ENCODE peak calls at places on chromosomes 12 and 14, in seven cellular contexts. O is uterus, J is sigmoid colon, A is stomach, Z is neural progenitor cell, Y is IMR-90, W is psoas muscle. N is an unnamed sample. For H3K4me1, the result is how much of the 10 kb centered on the place peaks cover.

GRCh38 chr14:105857223-105857815 is 330.9 kb downstream of the TMEM121 start:
- DNase-seq in J (peak), Y (no peak), W (no peak), Z (no peak), A (no peak), O (no peak), N (no peak)

GRCh38 chr14:61524211-61524806 is 171.0 kb upstream of the HIF1A start:
- DNase-seq in O (no peak), Z (no peak), Y (peak), W (no peak), J (no peak), A (no peak), N (peak)

GRCh38 chr14:20454359-20454644 is 310 bp downstream of the OSGEP start:
- DNase-seq in O (no peak), Y (peak), Z (no peak), A (peak), W (no peak), J (no peak), N (no peak)

GRCh38 chr12:110848524-110848923 is 1.7 kb downstream of the CCDC63 start:
- DNase-seq in Z (no peak), J (no peak), W (no peak), A (no peak), Y (no peak), O (no peak), N (no peak)

GRCh38 chr14:75487155-75487671 is 35.1 kb upstream of the BATF start:
- DNase-seq in A (no peak), J (no peak), O (no peak), W (no peak), Z (no peak), Y (no peak), N (no peak)

GRCh38 chr12:41512531-41512930 is 324.4 kb downstream of the PDZRN4 start:
- DNase-seq in W (no peak), A (no peak), J (no peak), Z (no peak), Y (no peak), O (no peak), N (no peak)

GRCh38 chr12:124744659-124745467 is 118.8 kb downstream of the SCARB1 start:
- DNase-seq in J (no peak), Y (no peak), A (no peak), Z (no peak), W (no peak), O (no peak), N (peak)

GRCh38 chr14:101363261-101363555 is 198.1 kb upstream of the DIO3 start:
- DNase-seq in A (no peak), W (no peak), O (no peak), Y (no peak), J (no peak), Z (no peak), N (no peak)

GRCh38 chr12:19234171-19234704 is 104.7 kb downstream of the PLEKHA5 start:
- DNase-seq in W (no peak), Y (peak), Z (no peak), J (no peak), O (no peak), A (no peak), N (no peak)

GRCh38 chr12:49121047-49121696 is 10.0 kb downstream of the TUBA1B start:
- DNase-seq in O (no peak), Y (peak), A (peak), J (peak), Z (peak), W (no peak), N (peak)

GRCh38 chr12:102769323-102769916 is 147.6 kb downstream of the PAH start:
- DNase-seq in J (peak), Z (peak), O (peak), A (peak), Y (peak), W (peak), N (peak)

DNA sequence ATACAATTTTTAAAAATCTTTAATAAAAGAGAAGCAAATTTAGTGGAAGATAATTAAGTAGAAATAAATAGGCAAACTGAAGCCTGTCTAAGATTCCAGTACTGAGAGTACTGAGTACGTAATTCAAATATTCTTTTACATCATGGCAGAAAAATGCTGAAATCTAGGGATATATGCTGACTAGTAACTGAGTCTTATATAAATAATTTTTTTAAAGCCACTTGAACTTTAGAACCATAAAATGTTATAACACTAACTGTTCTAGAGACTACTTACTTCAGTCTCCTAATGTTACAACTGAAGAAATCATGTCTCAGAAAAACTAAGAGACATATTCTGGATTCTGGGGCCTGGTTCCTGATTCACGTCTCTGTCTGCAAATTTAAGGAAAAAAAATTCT is 230.6 kb upstream of the PLEKHG7 start:
- DNase-seq in J (no peak), O (no peak), W (no peak), Y (peak), A (no peak), Z (no peak), N (no peak)
- H3K4me1 ChIP-seq in J (under half), O (under half), W (under half), Y (under half), A (under half), Z (under half), N (under half)

DNA sequence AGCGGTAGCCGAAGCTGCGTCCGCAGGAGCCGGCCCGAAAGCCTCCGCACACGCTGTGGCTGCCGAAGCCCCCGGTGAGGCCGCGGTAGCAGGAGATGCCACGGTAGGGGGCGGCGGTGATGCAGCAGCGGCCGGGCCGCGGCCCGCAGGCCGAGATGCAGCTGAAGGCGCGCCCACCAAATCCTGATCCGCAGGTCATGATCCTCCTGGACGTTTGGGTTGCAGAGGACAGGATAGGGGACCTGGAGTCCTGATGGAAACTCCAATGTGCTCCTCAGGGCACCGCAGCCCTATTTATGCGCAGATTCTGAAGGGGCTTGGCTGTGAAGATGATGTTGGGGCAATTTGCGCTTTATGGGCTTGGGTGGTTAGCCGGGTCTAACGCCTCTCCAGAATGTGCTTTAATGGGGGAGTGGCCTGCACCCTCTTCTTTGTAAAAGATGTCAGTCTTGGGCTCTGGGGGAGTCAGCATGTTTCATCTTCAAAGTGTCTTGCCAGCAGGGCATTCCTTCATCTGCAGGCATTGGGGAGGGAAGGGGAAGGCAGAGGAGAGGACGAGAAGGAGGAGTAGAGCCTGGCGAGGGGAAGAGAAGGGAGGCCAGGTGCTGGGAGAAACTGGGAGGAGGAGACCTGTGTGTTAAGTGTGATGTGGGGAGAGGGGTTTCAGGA is at the start of gene KRT81:
- DNase-seq in Y (no peak), W (no peak), A (peak), Z (no peak), J (no peak), O (no peak), N (no peak)
- H3K4me1 ChIP-seq in Y (under half), W (under half), A (under half), Z (under half), J (under half), O (under half), N (under half)

DNA sequence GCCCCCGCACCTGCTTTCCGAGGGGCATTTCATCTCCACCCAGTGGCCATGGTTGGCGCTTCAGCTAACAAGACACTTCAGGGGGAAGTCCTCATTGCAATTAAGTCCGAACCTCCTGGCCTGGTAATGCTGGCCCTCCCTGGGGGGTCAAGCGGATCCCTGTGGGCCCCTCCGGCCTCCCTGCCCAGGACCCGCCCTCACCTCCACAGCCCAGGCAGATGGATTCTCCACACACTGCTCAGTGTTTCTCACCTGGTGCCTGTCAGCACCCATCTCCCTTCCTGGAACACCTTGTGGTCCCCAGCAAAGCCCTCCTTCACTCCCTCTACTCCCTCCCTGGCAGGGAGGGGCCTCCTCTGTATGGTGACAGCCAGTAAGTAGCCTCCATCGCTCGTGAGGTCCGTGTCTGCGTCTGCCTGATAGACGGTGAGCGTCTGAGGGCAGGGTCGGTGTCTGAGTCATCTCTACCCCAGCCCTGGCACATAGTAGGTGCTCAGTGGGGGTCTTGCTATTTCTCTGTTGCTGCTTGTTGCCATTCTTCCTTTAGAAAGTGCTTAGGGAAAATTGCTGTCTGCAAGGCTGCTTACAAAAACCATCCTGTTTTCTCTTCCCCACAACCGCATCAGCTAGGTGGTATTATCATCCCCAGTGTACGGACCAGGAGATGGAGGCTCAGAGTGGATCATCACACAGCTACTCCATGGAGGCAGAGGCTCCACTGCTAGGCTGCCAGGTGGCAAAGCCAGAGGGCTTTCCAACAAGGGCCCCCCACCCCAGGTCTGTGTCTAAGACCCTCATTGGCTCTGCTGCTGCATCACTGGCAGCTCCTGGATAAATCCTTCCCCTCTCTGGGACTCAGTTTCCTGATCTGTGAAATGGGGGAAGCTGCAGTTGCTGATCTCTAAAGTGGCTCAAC is 39.7 kb upstream of the EML1 start:
- DNase-seq in O (no peak), J (no peak), Y (no peak), Z (peak), W (no peak), A (no peak), N (no peak)
- H3K4me1 ChIP-seq in O (under half), J (under half), Y (half or more), Z (under half), W (under half), A (under half), N (under half)

DNA sequence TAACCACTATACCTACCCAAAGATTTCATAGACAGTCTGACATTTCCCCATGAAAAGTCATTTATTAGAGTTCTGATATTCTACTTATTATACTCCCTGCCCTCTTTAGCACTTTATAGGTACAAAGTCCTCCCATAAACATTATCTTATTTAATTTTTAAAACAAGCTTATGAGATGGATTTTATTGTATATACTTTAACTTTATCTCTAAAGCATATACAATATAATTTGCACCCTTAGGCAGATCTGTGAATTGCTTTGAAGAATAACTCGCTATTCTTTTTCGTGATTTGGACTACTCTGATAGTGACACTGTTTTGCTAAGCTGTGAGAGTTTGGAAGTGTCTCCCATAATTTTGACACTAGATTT is 348.1 kb downstream of the RAD51B start:
- DNase-seq in W (no peak), A (no peak), O (no peak), Y (no peak), J (no peak), Z (no peak), N (no peak)
- H3K4me1 ChIP-seq in W (under half), A (under half), O (under half), Y (under half), J (under half), Z (under half), N (half or more)

N was measured in HepG2.